ENCODE peak calls at places on chromosomes 7 and 10, in six cellular contexts. One of them, this sample, is unnamed.

GRCh38 chr10:3172081-3172445 is 519 bp downstream of the PITRM1 start:
- DNase-seq in activated CD4-positive, alpha-beta T cell treated with anti-CD3 and anti-CD28 coated beads, Interleukin-2, amount 50 U/mL, for 24 hours: peak
- DNase-seq in left lung: no peak
- DNase-seq in OCI-LY7: no peak
- DNase-seq in stimulated activated naive CD8-positive, alpha-beta T cell treated with anti-CD3 and anti-CD28 coated beads, Interleukin-15, amount 100 ng/mL, for 72 hours: no peak
- DNase-seq in HEK293T: no peak
- DNase-seq in this sample: no peak

GRCh38 chr7:85392789-85393188 is 205.9 kb upstream of the SEMA3D start:
- DNase-seq in activated CD4-positive, alpha-beta T cell treated with anti-CD3 and anti-CD28 coated beads, Interleukin-2, amount 50 U/mL, for 24 hours: no peak
- DNase-seq in left lung: no peak
- DNase-seq in OCI-LY7: no peak
- DNase-seq in stimulated activated naive CD8-positive, alpha-beta T cell treated with anti-CD3 and anti-CD28 coated beads, Interleukin-15, amount 100 ng/mL, for 72 hours: no peak
- DNase-seq in HEK293T: no peak
- DNase-seq in this sample: no peak

GRCh38 chr7:152354061-152354460 is 81.7 kb downstream of the KMT2C start:
- DNase-seq in activated CD4-positive, alpha-beta T cell treated with anti-CD3 and anti-CD28 coated beads, Interleukin-2, amount 50 U/mL, for 24 hours: no peak
- DNase-seq in left lung: no peak
- DNase-seq in OCI-LY7: no peak
- DNase-seq in stimulated activated naive CD8-positive, alpha-beta T cell treated with anti-CD3 and anti-CD28 coated beads, Interleukin-15, amount 100 ng/mL, for 72 hours: no peak
- DNase-seq in HEK293T: no peak
- DNase-seq in this sample: no peak

GRCh38 chr7:82017334-82017943 is 247.6 kb upstream of the HGF start:
- DNase-seq in activated CD4-positive, alpha-beta T cell treated with anti-CD3 and anti-CD28 coated beads, Interleukin-2, amount 50 U/mL, for 24 hours: no peak
- DNase-seq in left lung: no peak
- DNase-seq in OCI-LY7: peak
- DNase-seq in stimulated activated naive CD8-positive, alpha-beta T cell treated with anti-CD3 and anti-CD28 coated beads, Interleukin-15, amount 100 ng/mL, for 72 hours: no peak
- DNase-seq in HEK293T: peak
- DNase-seq in this sample: no peak

GRCh38 chr7:33900501-33900900 is 4.8 kb upstream of the BMPER start:
- DNase-seq in activated CD4-positive, alpha-beta T cell treated with anti-CD3 and anti-CD28 coated beads, Interleukin-2, amount 50 U/mL, for 24 hours: no peak
- DNase-seq in left lung: no peak
- DNase-seq in OCI-LY7: no peak
- DNase-seq in stimulated activated naive CD8-positive, alpha-beta T cell treated with anti-CD3 and anti-CD28 coated beads, Interleukin-15, amount 100 ng/mL, for 72 hours: no peak
- DNase-seq in HEK293T: no peak
- DNase-seq in this sample: no peak

GRCh38 chr7:69395072-69395714 is 203.1 kb upstream of the AUTS2 start:
- DNase-seq in activated CD4-positive, alpha-beta T cell treated with anti-CD3 and anti-CD28 coated beads, Interleukin-2, amount 50 U/mL, for 24 hours: no peak
- DNase-seq in left lung: no peak
- DNase-seq in OCI-LY7: no peak
- DNase-seq in stimulated activated naive CD8-positive, alpha-beta T cell treated with anti-CD3 and anti-CD28 coated beads, Interleukin-15, amount 100 ng/mL, for 72 hours: no peak
- DNase-seq in HEK293T: no peak
- DNase-seq in this sample: no peak

GRCh38 chr10:90314718-90315117 is 543.1 kb downstream of the HTR7 start:
- DNase-seq in activated CD4-positive, alpha-beta T cell treated with anti-CD3 and anti-CD28 coated beads, Interleukin-2, amount 50 U/mL, for 24 hours: no peak
- DNase-seq in left lung: no peak
- DNase-seq in OCI-LY7: no peak
- DNase-seq in stimulated activated naive CD8-positive, alpha-beta T cell treated with anti-CD3 and anti-CD28 coated beads, Interleukin-15, amount 100 ng/mL, for 72 hours: no peak
- DNase-seq in HEK293T: no peak
- DNase-seq in this sample: no peak

GRCh38 chr7:2810682-2811471 is 33.2 kb downstream of the GNA12 start:
- DNase-seq in activated CD4-positive, alpha-beta T cell treated with anti-CD3 and anti-CD28 coated beads, Interleukin-2, amount 50 U/mL, for 24 hours: no peak
- DNase-seq in left lung: no peak
- DNase-seq in OCI-LY7: no peak
- DNase-seq in stimulated activated naive CD8-positive, alpha-beta T cell treated with anti-CD3 and anti-CD28 coated beads, Interleukin-15, amount 100 ng/mL, for 72 hours: no peak
- DNase-seq in HEK293T: no peak
- DNase-seq in this sample: no peak

GRCh38 chr10:22335204-22335956 is 9.9 kb upstream of the SPAG6 start:
- DNase-seq in activated CD4-positive, alpha-beta T cell treated with anti-CD3 and anti-CD28 coated beads, Interleukin-2, amount 50 U/mL, for 24 hours: peak
- DNase-seq in left lung: peak
- DNase-seq in OCI-LY7: no peak
- DNase-seq in stimulated activated naive CD8-positive, alpha-beta T cell treated with anti-CD3 and anti-CD28 coated beads, Interleukin-15, amount 100 ng/mL, for 72 hours: peak
- DNase-seq in HEK293T: no peak
- DNase-seq in this sample: peak

GRCh38 chr10:46068905-46069304 is 22.8 kb upstream of the MSMB start:
- DNase-seq in activated CD4-positive, alpha-beta T cell treated with anti-CD3 and anti-CD28 coated beads, Interleukin-2, amount 50 U/mL, for 24 hours: no peak
- DNase-seq in left lung: no peak
- DNase-seq in OCI-LY7: no peak
- DNase-seq in stimulated activated naive CD8-positive, alpha-beta T cell treated with anti-CD3 and anti-CD28 coated beads, Interleukin-15, amount 100 ng/mL, for 72 hours: no peak
- DNase-seq in HEK293T: no peak
- DNase-seq in this sample: no peak

GRCh38 chr7:21939136-21939857 is 6.4 kb downstream of the CDCA7L start:
- DNase-seq in activated CD4-positive, alpha-beta T cell treated with anti-CD3 and anti-CD28 coated beads, Interleukin-2, amount 50 U/mL, for 24 hours: peak
- DNase-seq in left lung: no peak
- DNase-seq in OCI-LY7: no peak
- DNase-seq in stimulated activated naive CD8-positive, alpha-beta T cell treated with anti-CD3 and anti-CD28 coated beads, Interleukin-15, amount 100 ng/mL, for 72 hours: peak
- DNase-seq in HEK293T: no peak
- DNase-seq in this sample: no peak

This sample was measured in germinal center.